ENCODE peak calls at places on chromosomes 11 and 22, in eight cellular contexts. Y is endodermal cell, M is foreskin fibroblast, V is right lobe of liver, Z is fibroblast of the aortic adventitia, E is OCI-LY7, C is astrocyte of the spinal cord, H is lower lobe of right lung. F is an unnamed sample.

GRCh38 chr22:23752090-23752691 is 1.3 kb upstream of the ZNF70 start:
- DNase-seq in H (no peak), E (peak), V (no peak), M (no peak), Z (no peak), C (no peak), Y (no peak), F (no peak)

GRCh38 chr11:702731-703461 is 3.1 kb upstream of the EPS8L2 start:
- DNase-seq in H (peak), E (no peak), Y (no peak), V (peak), Z (no peak), C (no peak), M (no peak), F (no peak)

GRCh38 chr11:27555264-27555663 is 48.7 kb upstream of the LIN7C start:
- DNase-seq in Z (no peak), M (no peak), E (no peak), H (no peak), Y (no peak), C (no peak), V (no peak), F (no peak)

GRCh38 chr11:17810041-17810440 is 75.5 kb downstream of the KCNC1 start:
- DNase-seq in M (no peak), C (no peak), Z (no peak), H (no peak), V (no peak), E (no peak), Y (no peak), F (no peak)

GRCh38 chr22:49967333-49968241 is 7.0 kb downstream of the PIM3 start:
- DNase-seq in H (peak), Y (peak), Z (peak), E (peak), V (peak), M (peak), C (no peak), F (no peak)

GRCh38 chr11:68212421-68213134 is 518 bp downstream of the KMT5B start:
- DNase-seq in C (peak), Y (peak), V (peak), Z (peak), M (peak), E (peak), H (peak), F (no peak)

GRCh38 chr11:57430946-57431345 is 4.0 kb upstream of the SLC43A3 start:
- DNase-seq in H (no peak), Y (peak), Z (no peak), V (peak), E (no peak), M (no peak), C (no peak), F (no peak)

GRCh38 chr11:117717485-117718314 is 79.3 kb downstream of the DSCAML1 start:
- DNase-seq in M (no peak), V (no peak), H (peak), E (no peak), Z (no peak), C (no peak), Y (peak), F (no peak)

GRCh38 chr11:37557990-37558389 is 960.0 kb upstream of the RAG2 start:
- DNase-seq in Z (no peak), V (no peak), E (no peak), C (peak), H (no peak), Y (no peak), M (no peak), F (no peak)

GRCh38 chr11:44208976-44209603 is 100.8 kb downstream of the ALX4 start:
- DNase-seq in E (no peak), H (no peak), C (no peak), Z (no peak), V (no peak), Y (no peak), M (peak), F (no peak)

GRCh38 chr22:33210129-33210784 is 152.1 kb upstream of the SYN3 start:
- DNase-seq in C (peak), Y (peak), V (no peak), E (peak), Z (peak), M (no peak), H (no peak), F (no peak)

GRCh38 chr11:86874314-86875056 is 74.1 kb downstream of the PRSS23 start:
- DNase-seq in V (no peak), Y (no peak), Z (no peak), H (no peak), M (no peak), E (no peak), C (no peak), F (no peak)

GRCh38 chr11:83682645-83682973 is 396.4 kb upstream of the CCDC90B start:
- DNase-seq in E (peak), C (no peak), M (no peak), Y (no peak), V (no peak), Z (no peak), H (no peak), F (no peak)

GRCh38 chr11:12120031-12121008 is 9.9 kb downstream of the MICAL2 start:
- DNase-seq in V (no peak), M (no peak), Z (no peak), H (no peak), C (no peak), Y (no peak), E (no peak), F (no peak)

GRCh38 chr11:116510886-116511650 is 261.7 kb downstream of the BUD13 start:
- DNase-seq in C (no peak), Y (peak), M (no peak), V (no peak), Z (no peak), E (no peak), H (no peak), F (no peak)

GRCh38 chr11:17597770-17598169 is 50.7 kb downstream of the OTOG start:
- DNase-seq in C (no peak), Y (no peak), H (no peak), M (no peak), V (no peak), Z (no peak), E (no peak), F (no peak)

GRCh38 chr11:114307524-114308203 is 11.5 kb downstream of the NNMT start:
- DNase-seq in H (peak), Z (peak), Y (no peak), E (no peak), M (peak), C (peak), V (peak), F (peak)

GRCh38 chr11:119337581-119338317 is 2.9 kb downstream of the C1QTNF5 start:
- DNase-seq in H (peak), Y (peak), C (peak), Z (no peak), E (no peak), V (peak), M (peak), F (no peak)

GRCh38 chr22:17830041-17830961 is 56.0 kb upstream of the BID start:
- DNase-seq in H (peak), Z (peak), Y (peak), C (peak), V (peak), E (peak), M (peak), F (peak)

GRCh38 chr11:13970986-13971385 is 8.5 kb downstream of the SPON1 start:
- DNase-seq in H (no peak), Y (peak), C (no peak), E (peak), Z (peak), M (no peak), V (no peak), F (no peak)

GRCh38 chr11:56473252-56473651 is at the start of gene OR5M3:
- DNase-seq in E (no peak), Y (no peak), M (no peak), V (no peak), C (no peak), Z (no peak), H (no peak), F (no peak)

GRCh38 chr11:45025716-45026492 is 75.2 kb upstream of the TP53I11 start:
- DNase-seq in Y (peak), V (peak), C (no peak), H (no peak), Z (no peak), E (peak), M (no peak), F (no peak)

GRCh38 chr22:48429621-48430020 is 1398.1 kb downstream of the BRD1 start:
- DNase-seq in E (no peak), H (no peak), Z (no peak), V (peak), C (no peak), M (no peak), Y (no peak), F (no peak)

GRCh38 chr22:20777420-20778177 is 3.7 kb downstream of the SERPIND1 start:
- DNase-seq in Z (peak), H (no peak), E (no peak), V (no peak), Y (no peak), C (peak), M (peak), F (peak)

GRCh38 chr22:33726294-33726711 is 194.0 kb downstream of the LARGE1 start:
- DNase-seq in V (no peak), Y (no peak), C (peak), E (no peak), H (no peak), Z (peak), M (no peak), F (peak)

GRCh38 chr11:111815489-111815888 is 49.3 kb upstream of the PPP2R1B start:
- DNase-seq in Z (no peak), C (no peak), Y (no peak), E (no peak), H (no peak), V (no peak), M (no peak), F (no peak)

GRCh38 chr22:27876684-27877083 is 42.4 kb downstream of the PITPNB start:
- DNase-seq in C (peak), M (no peak), E (no peak), H (no peak), V (no peak), Y (no peak), Z (peak), F (no peak)

GRCh38 chr22:26783886-26784285 is 126.5 kb downstream of the MIAT start:
- DNase-seq in E (no peak), Y (no peak), H (no peak), C (no peak), V (no peak), M (no peak), Z (no peak), F (no peak)

DNA sequence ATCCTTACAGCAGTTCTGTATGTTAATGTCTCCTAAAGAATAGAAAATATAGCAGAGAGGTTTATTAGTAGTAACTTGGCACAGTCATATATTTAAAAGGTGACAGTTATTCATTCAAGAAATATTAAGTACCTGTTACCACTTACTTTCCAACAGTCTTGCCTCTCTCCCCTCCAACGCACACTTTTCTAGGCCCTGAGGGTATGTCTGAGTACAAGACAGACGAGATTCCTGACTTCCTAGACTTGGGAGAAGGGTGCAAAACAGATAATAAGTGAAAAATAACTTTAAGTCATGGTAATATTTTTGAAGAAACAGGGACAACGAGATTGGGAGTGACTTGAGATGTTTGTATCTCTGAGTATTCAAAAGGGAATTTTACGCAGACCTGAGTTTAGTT is 1.6 kb downstream of the EIF3L start:
- DNase-seq in E (no peak), Y (no peak), C (no peak), M (no peak), H (no peak), Z (no peak), V (no peak), F (no peak)
- H3K4me3 ChIP-seq in E (peak), Y (peak), C (no peak), M (no peak), H (no peak), Z (no peak), V (no peak), F (no peak)

GRCh38 chr11:70409437-70409836 is 11.1 kb downstream of the CTTN start:
- DNase-seq in Y (no peak), C (no peak), H (no peak), V (no peak), Z (no peak), E (no peak), M (no peak), F (no peak)
- TF ChIP-seq CTCF in Y (no peak), C (no peak), H (no peak), V (no peak), Z (no peak), E (no peak), M (no peak), F (no peak)

DNA sequence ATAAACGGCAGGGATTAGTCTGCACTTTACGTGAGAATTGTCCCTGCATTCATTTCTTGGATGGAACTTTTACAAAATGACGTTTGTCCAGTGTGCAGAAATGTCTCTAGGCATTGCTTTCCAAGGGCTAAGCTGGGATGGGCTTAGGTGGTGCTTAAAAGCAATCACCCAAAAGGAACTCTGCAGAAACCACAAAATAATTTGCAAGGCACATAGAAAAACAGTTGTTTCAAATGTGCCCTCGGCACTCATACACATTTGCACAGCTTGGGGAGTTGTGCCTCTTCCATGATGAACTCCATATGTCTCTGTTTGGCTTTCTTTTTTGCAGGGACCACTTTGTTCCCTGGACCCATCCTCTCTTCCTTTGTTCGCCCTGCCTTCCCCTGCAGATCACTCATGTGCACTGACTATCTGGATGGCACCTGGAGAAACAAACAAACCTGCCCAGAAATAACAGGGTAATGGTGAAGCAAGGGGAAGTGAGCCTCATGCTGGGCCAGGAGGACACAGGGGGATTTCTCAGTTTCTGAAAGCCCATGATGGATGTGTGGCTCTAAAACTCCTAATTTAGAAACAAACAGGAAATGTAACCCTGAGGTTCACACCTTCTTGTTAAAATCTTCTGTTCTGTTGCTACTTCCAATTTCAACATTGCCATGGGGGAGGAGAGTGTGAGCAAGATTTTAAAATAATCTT is 150.2 kb downstream of the SNX19 start:
- DNase-seq in H (no peak), C (no peak), Z (no peak), Y (peak), E (peak), V (no peak), M (peak), F (no peak)
- H3K4me3 ChIP-seq in H (no peak), C (no peak), Z (no peak), Y (no peak), E (no peak), V (no peak), M (no peak), F (no peak)

GRCh38 chr11:66264893-66265292 is 3.5 kb upstream of the RAB1B start:
- DNase-seq in H (no peak), Z (no peak), E (peak), C (no peak), V (no peak), M (no peak), Y (peak), F (no peak)
- TF ChIP-seq CTCF in H (peak), Z (peak), E (peak), C (peak), V (peak), M (no peak), Y (peak), F (no peak)

DNA sequence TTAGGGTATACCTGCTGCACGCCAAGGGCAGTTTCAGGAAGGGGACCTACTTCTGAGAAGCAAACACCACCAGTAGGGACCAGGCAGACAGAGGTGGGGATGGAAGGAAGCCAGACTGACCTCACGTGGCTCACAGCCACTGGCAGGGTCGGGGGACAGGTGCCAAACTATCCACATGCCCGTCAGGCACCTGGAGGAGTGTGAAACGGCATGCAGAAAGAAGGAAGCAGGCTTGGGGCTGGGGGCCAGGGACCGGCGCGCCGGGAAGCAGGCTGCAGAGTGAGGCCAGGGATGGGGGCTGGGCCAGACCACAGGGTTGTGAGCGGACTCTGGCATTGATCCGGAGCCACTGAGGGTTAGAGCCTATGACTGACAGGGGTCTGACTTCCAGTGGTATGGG is 47.5 kb downstream of the CDKN1C start:
- DNase-seq in M (no peak), V (no peak), Z (no peak), H (no peak), C (no peak), Y (no peak), E (no peak), F (no peak)
- H3K4me3 ChIP-seq in M (no peak), V (no peak), Z (no peak), H (no peak), C (no peak), Y (no peak), E (no peak), F (no peak)

F was measured in AG04449.